ENCODE peak calls at places on chromosomes 1 and 21, in four cellular contexts. Z is Panc1, W is K562, C is HCT116. B is an unnamed sample.

GRCh38 chr1:213374369-213374768 is 323.3 kb downstream of the RPS6KC1 start:
- DNase-seq in Z (peak), W (peak), C (peak), B (peak)

GRCh38 chr1:27634982-27635362 is at the start of gene FGR:
- DNase-seq in C (no peak), W (no peak), Z (no peak), B (no peak)

GRCh38 chr1:107532318-107532717 is 391.5 kb downstream of the NTNG1 start:
- DNase-seq in C (no peak), Z (no peak), W (no peak), B (peak)

GRCh38 chr1:43288058-43288784 is 2.8 kb upstream of the C1orf210 start:
- DNase-seq in Z (no peak), C (no peak), W (no peak), B (no peak)

GRCh38 chr1:33256335-33256700 is at the start of gene ZNF362:
- DNase-seq in W (peak), C (no peak), Z (no peak), B (no peak)

GRCh38 chr1:159817276-159818041 is 9.2 kb upstream of the SLAMF8 start:
- DNase-seq in C (no peak), Z (peak), W (no peak), B (peak)

GRCh38 chr1:43011020-43011419 is 52.4 kb upstream of the SLC2A1 start:
- DNase-seq in C (no peak), Z (no peak), W (peak), B (peak)

GRCh38 chr1:196148367-196148970 is 459.8 kb downstream of the KCNT2 start:
- DNase-seq in W (peak), C (peak), Z (peak), B (peak)

GRCh38 chr1:204583909-204584632 is 67.9 kb downstream of the MDM4 start:
- DNase-seq in C (no peak), W (no peak), Z (no peak), B (no peak)

DNA sequence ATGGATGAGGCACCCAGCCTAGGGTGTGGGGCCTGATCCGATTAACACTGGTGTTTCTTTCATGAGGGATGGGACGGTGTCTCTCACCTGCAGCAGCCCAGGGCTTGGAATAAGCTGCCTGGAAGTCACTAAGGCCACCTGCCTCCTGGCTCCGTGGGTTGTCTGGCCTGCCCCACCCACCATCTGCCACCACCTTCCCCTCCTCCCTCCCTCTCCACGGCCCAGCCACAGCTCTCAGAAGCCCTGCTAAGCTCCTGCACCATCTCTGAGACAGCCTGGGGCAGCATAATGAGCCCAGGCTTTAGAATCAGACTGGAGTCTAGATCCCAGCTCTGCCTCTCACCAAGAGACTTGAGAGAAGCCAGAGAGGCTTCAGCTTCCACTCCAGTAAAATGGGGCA is 23.8 kb upstream of the C1QA start:
- DNase-seq in C (no peak), Z (no peak), W (no peak), B (no peak)
- TF ChIP-seq TCF7L2 in C (no peak), Z (no peak), W (no peak), B (no peak)

DNA sequence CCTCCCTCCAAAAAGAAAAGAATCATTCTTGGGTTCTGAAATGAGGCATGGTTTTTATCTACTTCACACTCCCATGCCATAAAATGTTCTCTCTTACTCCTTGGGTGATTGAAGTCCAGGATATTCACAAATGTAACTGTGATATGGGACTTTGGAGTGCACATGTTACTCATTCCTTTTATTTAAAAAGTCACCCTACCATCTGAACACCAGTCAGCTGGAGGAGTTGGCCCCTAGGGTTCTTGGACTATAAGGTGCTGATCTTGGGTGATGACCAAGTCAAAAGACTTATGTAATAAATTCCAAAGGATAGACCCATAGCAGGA is 128.4 kb downstream of the CLIC6 start:
- DNase-seq in C (no peak), W (no peak), Z (no peak), B (no peak)
- TF ChIP-seq TCF7L2 in C (no peak), W (no peak), Z (no peak), B (no peak)

DNA sequence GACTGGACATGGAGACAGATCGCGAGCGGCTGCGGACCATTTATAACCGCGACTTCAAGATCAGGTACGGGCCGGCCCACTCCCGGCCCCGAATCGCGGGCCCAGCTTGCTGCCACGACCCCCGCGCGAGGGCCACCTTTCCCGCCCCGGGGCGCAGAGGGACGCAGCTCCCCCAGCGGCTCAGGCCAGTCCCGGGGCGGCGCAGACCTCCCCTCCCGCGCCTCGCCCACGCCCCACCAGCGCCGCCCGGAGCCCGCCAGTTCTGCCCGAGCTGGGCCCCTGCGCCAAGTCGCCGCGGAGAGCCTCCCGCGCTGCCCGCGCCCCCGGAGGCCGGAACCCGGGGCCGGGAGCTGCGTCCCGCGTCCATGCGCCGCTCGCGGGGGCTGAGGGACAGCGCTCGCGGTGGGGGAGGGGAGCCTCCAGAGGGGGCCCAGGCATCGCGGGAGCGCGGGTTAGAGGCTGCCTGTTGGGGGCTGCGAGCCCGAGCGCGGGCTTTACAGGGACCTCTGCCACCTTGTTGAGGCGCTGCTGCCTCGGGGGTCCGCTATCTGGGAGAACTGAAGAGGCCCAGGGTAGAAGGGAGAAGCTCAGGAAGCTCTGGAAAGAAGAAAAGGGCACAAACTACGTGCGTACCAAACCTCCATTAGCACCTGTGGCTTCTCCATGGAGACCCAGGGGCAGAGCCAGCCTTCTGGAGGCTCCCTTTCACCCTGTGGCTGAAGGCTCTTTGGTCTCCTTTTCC is 698 bp downstream of the MOV10 start:
- DNase-seq in Z (no peak), C (no peak), W (peak), B (peak)
- TF ChIP-seq TCF7L2 in Z (no peak), C (no peak), W (no peak), B (no peak)

DNA sequence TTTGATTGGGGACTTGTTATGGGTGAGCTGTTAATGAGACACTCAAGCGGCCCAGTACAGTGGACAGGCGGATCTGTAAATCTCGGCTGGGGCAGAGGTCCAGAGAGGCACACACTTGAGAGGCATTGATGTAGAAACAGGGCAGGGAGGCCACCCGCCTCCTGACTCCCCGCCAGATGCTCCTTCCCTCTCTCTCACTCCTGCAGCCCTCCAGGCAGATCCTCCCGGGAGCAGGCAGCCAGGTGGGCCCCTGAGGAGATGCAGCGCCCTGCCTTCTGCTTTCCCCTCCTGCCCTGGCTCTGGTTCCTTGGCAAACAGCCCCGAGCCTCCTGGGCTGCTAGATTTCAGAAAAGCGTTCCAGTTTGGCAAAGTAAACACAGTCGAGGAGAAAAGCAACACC is 29.2 kb upstream of the IFNLR1 start:
- DNase-seq in W (no peak), C (no peak), Z (no peak), B (no peak)
- TF ChIP-seq TCF7L2 in W (no peak), C (no peak), Z (no peak), B (no peak)

GRCh38 chr1:20107351-20107750 is 12.0 kb downstream of the PLA2G2D start:
- DNase-seq in W (no peak), C (no peak), Z (no peak), B (no peak)

GRCh38 chr1:20105856-20106255 is 13.5 kb downstream of the PLA2G2D start:
- DNase-seq in C (no peak), Z (no peak), W (peak), B (no peak)

GRCh38 chr1:20100632-20101355 is 18.5 kb downstream of the PLA2G2D start:
- DNase-seq in Z (peak), W (peak), C (peak), B (peak)

GRCh38 chr1:20099533-20099932 is 19.8 kb downstream of the PLA2G2D start:
- DNase-seq in C (no peak), W (no peak), Z (no peak), B (no peak)

DNA sequence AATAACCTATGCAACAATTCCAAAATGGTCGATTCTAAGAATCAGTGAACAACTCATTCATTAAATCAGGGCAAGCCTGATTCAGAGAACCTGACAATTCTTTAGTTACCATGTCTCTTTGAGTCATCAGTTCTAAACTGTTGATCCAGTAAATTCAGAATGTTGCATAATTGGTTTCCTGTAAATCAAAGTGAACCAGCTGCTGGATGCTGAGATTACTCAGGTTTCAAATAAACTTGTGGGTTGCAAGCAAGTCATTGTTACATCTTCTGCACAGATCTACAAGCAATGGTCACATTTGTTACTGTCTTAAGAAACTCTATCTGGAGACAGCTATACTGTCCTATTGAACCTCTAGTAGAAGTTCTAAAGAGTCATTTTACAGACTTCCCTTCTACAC is 16.5 kb downstream of the PLA2G2D start:
- DNase-seq in W (no peak), C (no peak), Z (no peak), B (no peak)
- TF ChIP-seq TCF7L2 in W (no peak), C (no peak), Z (no peak), B (no peak)

GRCh38 chr1:2242814-2243725 is 15.0 kb downstream of the SKI start:
- DNase-seq in C (no peak), Z (no peak), W (no peak), B (no peak)

GRCh38 chr1:2239384-2239985 is 11.4 kb downstream of the SKI start:
- DNase-seq in W (peak), C (no peak), Z (no peak), B (no peak)

GRCh38 chr1:2241820-2242219 is 13.7 kb downstream of the SKI start:
- DNase-seq in Z (no peak), W (no peak), C (no peak), B (no peak)

GRCh38 chr1:2238361-2239055 is 10.4 kb downstream of the SKI start:
- DNase-seq in Z (no peak), W (no peak), C (no peak), B (no peak)

GRCh38 chr1:2240251-2241156 is 12.4 kb downstream of the SKI start:
- DNase-seq in C (no peak), W (no peak), Z (no peak), B (no peak)
- TF ChIP-seq TCF7L2 in C (no peak), W (no peak), Z (no peak), B (no peak)

DNA sequence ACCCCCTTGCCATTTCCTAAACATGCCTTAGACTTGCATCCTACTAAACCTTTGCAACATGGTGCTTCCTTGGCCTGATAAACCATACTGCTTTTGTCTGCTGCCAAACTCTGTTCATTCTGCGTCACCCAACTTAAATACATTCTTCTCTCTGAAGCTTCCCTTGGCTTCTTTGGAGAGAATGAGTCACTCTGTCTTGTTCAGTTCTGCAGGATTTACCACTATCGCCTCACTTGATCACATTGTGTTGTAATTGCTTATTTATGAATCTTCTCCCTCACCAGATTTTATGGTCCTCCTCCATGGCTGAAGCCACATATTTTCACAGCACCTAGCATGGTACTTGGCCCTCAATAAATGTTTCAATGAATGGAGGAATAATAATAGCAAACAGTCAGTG is 21.7 kb upstream of the TUT4 start:
- DNase-seq in Z (no peak), C (peak), W (no peak), B (no peak)
- TF ChIP-seq TCF7L2 in Z (no peak), C (peak), W (no peak), B (no peak)

GRCh38 chr1:172220376-172220775 is 200.1 kb upstream of the C1orf105 start:
- DNase-seq in C (no peak), Z (no peak), W (no peak), B (no peak)

GRCh38 chr1:172219966-172220365 is 200.5 kb upstream of the C1orf105 start:
- DNase-seq in W (no peak), C (no peak), Z (no peak), B (no peak)
- TF ChIP-seq TCF7L2 in W (no peak), C (no peak), Z (no peak), B (no peak)

DNA sequence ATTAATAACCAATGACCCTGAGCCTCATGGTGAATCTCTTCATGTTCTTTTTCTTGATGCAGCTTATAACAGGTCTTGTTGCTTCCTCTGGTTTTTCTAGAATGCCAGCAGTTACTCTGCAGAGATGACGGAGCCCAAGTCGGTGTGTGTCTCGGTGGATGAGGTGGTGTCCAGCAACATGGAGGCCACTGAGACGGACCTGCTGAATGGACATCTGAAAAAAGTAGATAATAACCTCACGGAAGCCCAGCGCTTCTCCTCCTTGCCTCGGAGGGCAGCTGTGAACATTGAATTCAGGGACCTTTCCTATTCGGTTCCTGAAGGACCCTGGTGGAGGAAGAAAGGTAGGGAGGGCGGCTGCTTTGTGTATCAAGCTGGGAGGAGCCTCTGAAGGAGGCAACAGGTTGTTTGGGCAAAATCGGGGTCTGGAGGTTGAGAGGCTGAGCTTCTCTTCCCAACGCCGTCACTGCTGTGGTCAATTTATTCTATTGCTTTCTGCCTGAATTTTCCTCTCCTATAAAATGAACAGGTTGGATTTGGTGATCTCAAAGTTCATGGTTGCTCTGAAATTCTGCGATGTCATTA is 6.7 kb downstream of the ABCG1 start:
- DNase-seq in C (no peak), Z (no peak), W (no peak), B (no peak)
- TF ChIP-seq TCF7L2 in C (no peak), Z (no peak), W (no peak), B (no peak)

GRCh38 chr1:97691325-97691724 is 229.5 kb downstream of the DPYD start:
- DNase-seq in W (no peak), C (no peak), Z (no peak), B (no peak)
- TF ChIP-seq TCF7L2 in W (no peak), C (no peak), Z (no peak), B (no peak)

B was measured in HepG2.